ENCODE peak calls at places on chromosome 16, in seven cellular contexts. T, U, V, F, P, G and S are unnamed samples.

GRCh38 chr16:87855852-87856715 is 13.2 kb downstream of the SLC7A5 start:
- DNase-seq in V (no peak), G (no peak), F (no peak), T (no peak), P (no peak), U (no peak), S (no peak)

GRCh38 chr16:5044011-5044540 is 10.3 kb upstream of the NAGPA start:
- DNase-seq in U (no peak), F (no peak), P (peak; percentile 1), G (no peak), V (no peak), T (no peak), S (no peak)

GRCh38 chr16:87657621-87658192 is 55.4 kb downstream of the JPH3 start:
- DNase-seq in V (no peak), G (no peak), T (no peak), F (no peak), P (no peak), U (no peak), S (no peak)

GRCh38 chr16:87731607-87732006 is 34.2 kb downstream of the KLHDC4 start:
- DNase-seq in F (no peak), T (no peak), V (no peak), U (no peak), G (no peak), P (no peak), S (no peak)

GRCh38 chr16:4010225-4011158 is 105.8 kb downstream of the ADCY9 start:
- DNase-seq in U (no peak), G (no peak), T (no peak), F (no peak), P (no peak), V (no peak), S (no peak)

GRCh38 chr16:4846503-4846900 is 586 bp downstream of the GLYR1 start:
- DNase-seq in F (no peak), V (no peak), G (no peak), U (no peak), P (no peak), T (no peak), S (peak; percentile 16)

GRCh38 chr16:67470314-67470713 is 10.6 kb downstream of the ATP6V0D1 start:
- DNase-seq in G (no peak), V (no peak), U (no peak), P (no peak), F (no peak), T (no peak), S (no peak)

GRCh38 chr16:50208460-50208931 is 55.4 kb downstream of the TENT4B start:
- DNase-seq in P (no peak), T (no peak), F (no peak), U (no peak), V (no peak), G (no peak), S (no peak)

GRCh38 chr16:85329059-85329812 is 217.0 kb upstream of the CIBAR2 start:
- DNase-seq in F (no peak), U (no peak), T (no peak), V (no peak), G (no peak), P (no peak), S (peak; percentile 29)

GRCh38 chr16:2339521-2340484 is 725 bp downstream of the ABCA3 start:
- DNase-seq in G (no peak), T (no peak), P (peak; percentile 66), U (no peak), V (peak; percentile 18), F (no peak), S (peak; percentile 50)

GRCh38 chr16:48082516-48082915 is 73.3 kb downstream of the ABCC12 start:
- DNase-seq in T (no peak), G (no peak), P (no peak), V (no peak), U (no peak), F (no peak), S (no peak)

GRCh38 chr16:69236319-69236718 is 49.4 kb downstream of the SNTB2 start:
- DNase-seq in G (no peak), V (no peak), T (no peak), U (no peak), P (no peak), F (no peak), S (no peak)

GRCh38 chr16:813204-813915 is 12.8 kb upstream of the GNG13 start:
- DNase-seq in F (no peak), G (no peak), P (peak; percentile 74), T (no peak), U (peak; percentile 32), V (peak; percentile 41), S (peak; percentile 70)

GRCh38 chr16:55367301-55367745 is 43.3 kb downstream of the IRX6 start:
- DNase-seq in P (no peak), V (no peak), U (no peak), T (no peak), G (no peak), F (no peak), S (no peak)

GRCh38 chr16:83813818-83814653 is 6.3 kb downstream of the HSBP1 start:
- DNase-seq in U (no peak), F (no peak), T (no peak), V (no peak), G (peak; percentile 78), P (no peak), S (no peak)

GRCh38 chr16:90018297-90019200 is 707 bp downstream of the DBNDD1 start:
- DNase-seq in P (no peak), U (no peak), G (no peak), V (no peak), F (no peak), T (no peak), S (no peak)

GRCh38 chr16:83717308-83717707 is 90.5 kb upstream of the HSBP1 start:
- DNase-seq in P (no peak), T (no peak), V (no peak), F (no peak), U (no peak), G (no peak), S (no peak)

GRCh38 chr16:89473791-89474414 is 16.5 kb downstream of the ANKRD11 start:
- DNase-seq in F (no peak), T (no peak), G (no peak), U (no peak), V (no peak), P (no peak), S (no peak)

GRCh38 chr16:19008245-19008644 is 24.5 kb downstream of the TMC7 start:
- DNase-seq in G (peak; percentile 66), T (no peak), P (no peak), F (no peak), U (no peak), V (no peak), S (no peak)

GRCh38 chr16:80806957-80807356 is 2.6 kb upstream of the CDYL2 start:
- DNase-seq in G (peak; percentile 11), T (no peak), V (peak; percentile 52), P (no peak), F (no peak), U (no peak), S (no peak)

GRCh38 chr16:53509906-53510703 is 7.1 kb upstream of the AKTIP start:
- DNase-seq in F (peak; percentile 35), V (peak; percentile 25), P (peak; percentile 66), G (peak; percentile 41), T (no peak), U (no peak), S (peak; percentile 53)

GRCh38 chr16:9778879-9779278 is 403.3 kb downstream of the GRIN2A start:
- DNase-seq in P (no peak), V (no peak), U (no peak), T (no peak), F (no peak), G (no peak), S (no peak)

GRCh38 chr16:30805370-30806169 is 18.6 kb upstream of the ZNF629 start:
- DNase-seq in F (peak; percentile 46), G (no peak), T (no peak), V (peak; percentile 39), U (no peak), P (peak; percentile 80), S (peak; percentile 71)

GRCh38 chr16:578870-579405 is 9.2 kb downstream of the PIGQ start:
- DNase-seq in U (peak; percentile 40), T (no peak), P (peak; percentile 88), G (no peak), V (peak; percentile 62), F (no peak), S (peak; percentile 68)

GRCh38 chr16:48220891-48221290 is 23.2 kb upstream of the LONP2 start:
- DNase-seq in P (no peak), T (no peak), V (no peak), U (no peak), F (no peak), G (no peak), S (no peak)

GRCh38 chr16:75250809-75251279 is 580 bp downstream of the BCAR1 start:
- DNase-seq in F (no peak), V (no peak), P (peak; percentile 76), T (no peak), G (no peak), U (no peak), S (no peak)

GRCh38 chr16:17555176-17555575 is 84.4 kb upstream of the XYLT1 start:
- DNase-seq in U (no peak), V (no peak), T (no peak), P (no peak), F (no peak), G (peak; percentile 51), S (no peak)

GRCh38 chr16:4212934-4213296 is 29.0 kb downstream of the SRL start:
- DNase-seq in P (no peak), U (no peak), F (no peak), V (no peak), T (no peak), G (no peak), S (no peak)

GRCh38 chr16:79839851-79840321 is 239.3 kb upstream of the MAF start:
- DNase-seq in G (no peak), V (no peak), U (no peak), F (no peak), T (no peak), P (no peak), S (no peak)